ENCODE peak calls at places on chromosome 16, in six cellular contexts. N is aorta; I is stimulated activated CD4-positive, alpha-beta T cell treated with anti-CD3 and anti-CD28 coated beads, Interleukin-1b, Interleukin-23, amount 100 ng/mL, for 48 hours; X is HCEC 1CT; B is activated gamma-delta T cell; D is activated CD4-positive, alpha-beta T cell treated with anti-CD3 and anti-CD28 coated beads for 48 hours. L is an unnamed sample.

GRCh38 chr16:84461029-84461415 is 43.4 kb downstream of the MEAK7 start:
- DNase-seq in N (no peak), D (no peak), I (no peak), X (no peak), B (no peak), L (no peak)

GRCh38 chr16:12113581-12114375 is 137.2 kb downstream of the SNX29 start:
- DNase-seq in I (no peak), B (no peak), X (no peak), D (no peak), N (peak), L (no peak)

GRCh38 chr16:1432388-1433262 is 1.7 kb downstream of the PERCC1 start:
- DNase-seq in I (no peak), B (no peak), D (no peak), X (no peak), N (no peak), L (no peak)

GRCh38 chr16:47777191-47777590 is 316.1 kb downstream of the PHKB start:
- DNase-seq in X (no peak), D (no peak), N (no peak), I (no peak), B (no peak), L (no peak)

GRCh38 chr16:1642148-1642547 is 30.0 kb downstream of the CRAMP1 start:
- DNase-seq in B (no peak), D (no peak), I (no peak), N (no peak), X (no peak), L (no peak)

GRCh38 chr16:11481987-11482386 is 104.7 kb downstream of the LITAF start:
- DNase-seq in X (peak), D (no peak), B (no peak), N (peak), I (no peak), L (no peak)

GRCh38 chr16:54519161-54519685 is 232.6 kb upstream of the IRX3 start:
- DNase-seq in D (no peak), I (no peak), X (no peak), B (no peak), N (no peak), L (no peak)

GRCh38 chr16:50615891-50616290 is 65.2 kb downstream of the SNX20 start:
- DNase-seq in X (no peak), N (no peak), B (no peak), D (no peak), I (no peak), L (no peak)

GRCh38 chr16:11432856-11433395 is 87.7 kb downstream of the RMI2 start:
- DNase-seq in I (no peak), N (no peak), B (no peak), X (no peak), D (no peak), L (no peak)

GRCh38 chr16:77433146-77433545 is 1.7 kb downstream of the ADAMTS18 start:
- DNase-seq in B (no peak), N (no peak), I (no peak), D (no peak), X (no peak), L (no peak)

L was measured in brain pericyte.